ENCODE peak calls at places on chromosomes 7 and 10, in eight cellular contexts. C is HCT116, Q is heart left ventricle, X is esophagus muscularis mucosa, J is spleen, N is IMR-90, K is prostate gland, U is body of pancreas. M is an unnamed sample.

GRCh38 chr10:97683556-97684357 is 3.3 kb downstream of the AVPI1 start:
- DNase-seq in C (no peak), Q (no peak), X (no peak), J (no peak), N (peak; percentile 70), K (no peak), U (peak; percentile 54), M (peak; percentile 50)

GRCh38 chr7:130841416-130841815 is 107.4 kb upstream of the KLF14 start:
- DNase-seq in C (no peak), Q (no peak), X (no peak), J (no peak), N (no peak), K (no peak), U (no peak), M (no peak)

GRCh38 chr7:29797112-29797944 is 9.0 kb upstream of the WIPF3 start:
- DNase-seq in C (no peak), Q (no peak), X (peak; percentile 90), J (no peak), N (no peak), K (no peak), U (no peak), M (no peak)

GRCh38 chr10:118272090-118272775 is 69.9 kb downstream of the FAM204A start:
- DNase-seq in C (no peak), Q (no peak), X (no peak), J (no peak), N (peak; percentile 43), K (no peak), U (no peak), M (no peak)

GRCh38 chr7:26930201-26930600 is 65.8 kb upstream of the SKAP2 start:
- DNase-seq in C (no peak), Q (no peak), X (no peak), J (no peak), N (no peak), K (no peak), U (no peak), M (no peak)

GRCh38 chr10:123257904-123258303 is 103.7 kb downstream of the BUB3 start:
- DNase-seq in C (no peak), Q (no peak), X (no peak), J (no peak), N (no peak), K (no peak), U (no peak), M (no peak)

GRCh38 chr7:116801092-116801710 is 61.2 kb upstream of the CAPZA2 start:
- DNase-seq in C (peak; percentile 68), Q (no peak), X (no peak), J (no peak), N (peak; percentile 87), K (no peak), U (no peak), M (no peak)

GRCh38 chr10:25304606-25305005 is 129.8 kb downstream of the GPR158 start:
- DNase-seq in C (no peak), Q (no peak), X (no peak), J (no peak), N (no peak), K (no peak), U (no peak), M (no peak)

GRCh38 chr10:76422769-76423168 is 991.3 kb downstream of the LRMDA start:
- DNase-seq in C (no peak), Q (no peak), X (no peak), J (no peak), N (peak; percentile 30), K (no peak), U (no peak), M (no peak)

GRCh38 chr7:26995664-26996063 is 100.1 kb downstream of the HOXA1 start:
- DNase-seq in C (no peak), Q (no peak), X (no peak), J (no peak), N (no peak), K (no peak), U (no peak), M (no peak)

GRCh38 chr10:31320598-31321211 is 1.7 kb downstream of the ZEB1 start:
- DNase-seq in C (no peak), Q (peak; percentile 61), X (no peak), J (peak; percentile 85), N (peak; percentile 59), K (no peak), U (no peak), M (peak; percentile 21)

GRCh38 chr7:111953611-111954010 is 252.6 kb downstream of the DOCK4 start:
- DNase-seq in C (no peak), Q (no peak), X (no peak), J (no peak), N (no peak), K (peak; percentile 20), U (no peak), M (no peak)

GRCh38 chr7:74372511-74373111 is 81.1 kb upstream of the GTF2IRD1 start:
- DNase-seq in C (no peak), Q (peak; percentile 39), X (no peak), J (no peak), N (no peak), K (no peak), U (no peak), M (no peak)

GRCh38 chr7:74372060-74372408 is 81.7 kb upstream of the GTF2IRD1 start:
- DNase-seq in C (no peak), Q (no peak), X (no peak), J (no peak), N (no peak), K (no peak), U (no peak), M (no peak)

GRCh38 chr7:74373536-74373935 is 80.2 kb upstream of the GTF2IRD1 start:
- DNase-seq in C (no peak), Q (no peak), X (no peak), J (no peak), N (no peak), K (no peak), U (no peak), M (no peak)

GRCh38 chr7:74376256-74377036 is 77.3 kb upstream of the GTF2IRD1 start:
- DNase-seq in C (no peak), Q (no peak), X (no peak), J (no peak), N (no peak), K (no peak), U (no peak), M (no peak)

DNA sequence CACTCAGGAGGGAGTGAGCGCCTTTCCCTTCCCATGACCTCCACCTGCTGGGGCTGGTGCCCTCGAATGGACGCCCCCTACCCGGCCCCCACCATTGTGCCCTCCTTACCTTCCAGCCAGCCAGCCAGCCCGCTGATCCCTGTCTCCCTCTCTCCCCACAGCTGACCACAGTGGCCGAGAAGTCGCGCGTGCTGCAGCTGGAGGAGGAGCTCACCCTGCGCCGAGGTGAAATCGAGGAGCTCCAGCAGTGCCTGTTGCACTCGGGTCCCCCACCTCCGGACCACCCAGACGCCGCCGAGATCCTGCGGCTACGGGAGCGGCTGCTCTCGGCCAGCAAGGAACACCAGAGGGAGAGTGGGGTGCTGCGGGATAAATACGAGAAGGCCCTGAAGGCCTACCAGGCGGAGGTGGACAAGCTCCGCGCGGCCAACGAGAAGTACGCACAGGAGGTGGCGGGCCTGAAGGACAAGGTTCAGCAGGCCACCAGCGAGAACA is 77.9 kb upstream of the GTF2IRD1 start:
- DNase-seq in C (no peak), Q (no peak), X (no peak), J (no peak), N (no peak), K (no peak), U (no peak), M (no peak)
- TF ChIP-seq POLR2A in C (no peak), Q (no peak), X (no peak), J (no peak), N (no peak), K (no peak), U (no peak), M (no peak)

GRCh38 chr10:46299267-46299530 is 12.4 kb downstream of the ANTXRL start:
- DNase-seq in C (no peak), Q (no peak), X (no peak), J (no peak), N (no peak), K (no peak), U (no peak), M (peak; percentile 40)
- TF ChIP-seq CTCF in C (no peak), Q (no peak), X (no peak), J (no peak), N (no peak), K (no peak), U (no peak), M (no peak)

GRCh38 chr7:157151626-157152339 is 13.1 kb downstream of the UBE3C start:
- DNase-seq in C (no peak), Q (no peak), X (no peak), J (no peak), N (no peak), K (no peak), U (no peak), M (no peak)

GRCh38 chr7:157153260-157153659 is 14.5 kb downstream of the UBE3C start:
- DNase-seq in C (no peak), Q (no peak), X (no peak), J (no peak), N (no peak), K (no peak), U (no peak), M (no peak)

GRCh38 chr7:157150825-157151412 is 12.2 kb downstream of the UBE3C start:
- DNase-seq in C (no peak), Q (no peak), X (no peak), J (no peak), N (peak; percentile 41), K (no peak), U (peak; percentile 45), M (no peak)

GRCh38 chr7:157149317-157149716 is 10.6 kb downstream of the UBE3C start:
- DNase-seq in C (no peak), Q (no peak), X (no peak), J (no peak), N (no peak), K (no peak), U (no peak), M (no peak)

DNA sequence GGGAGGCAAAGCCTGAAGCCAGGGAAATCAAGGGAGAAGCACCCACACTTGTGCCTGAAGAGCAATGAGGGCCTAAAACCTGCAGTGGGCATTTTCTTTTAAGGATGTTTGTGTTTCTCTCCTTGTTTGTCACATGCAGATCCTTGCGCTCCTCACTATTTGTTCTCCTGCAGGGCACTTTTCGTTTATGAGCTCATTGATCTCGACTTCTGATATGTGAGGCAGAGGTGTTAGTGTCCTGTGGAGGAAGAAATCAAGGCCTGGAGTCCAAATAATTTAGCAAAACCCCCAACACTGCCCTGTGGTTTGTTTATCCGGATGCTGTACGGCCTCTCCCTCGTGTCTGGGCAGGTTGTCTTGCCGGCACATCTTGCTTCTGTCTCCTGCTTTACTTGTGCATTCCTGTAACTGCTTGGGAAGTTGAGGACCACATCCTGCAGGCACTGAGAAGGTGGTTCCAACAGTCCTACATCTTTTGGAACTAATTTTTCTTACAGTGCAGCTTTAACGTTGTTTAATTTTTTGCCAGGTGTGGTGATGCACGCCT is 13.7 kb downstream of the UBE3C start:
- DNase-seq in C (no peak), Q (no peak), X (no peak), J (no peak), N (no peak), K (no peak), U (no peak), M (no peak)
- H3K36me3 ChIP-seq in C (peaks cover 3% of the 10 kb centered on the region), Q (no peaks in the 10 kb centered on the region), X (no peaks in the 10 kb centered on the region), J (no peaks in the 10 kb centered on the region), N (peaks cover 3% of the 10 kb centered on the region), K (no peaks in the 10 kb centered on the region), U (no peaks in the 10 kb centered on the region), M (no peaks in the 10 kb centered on the region)

DNA sequence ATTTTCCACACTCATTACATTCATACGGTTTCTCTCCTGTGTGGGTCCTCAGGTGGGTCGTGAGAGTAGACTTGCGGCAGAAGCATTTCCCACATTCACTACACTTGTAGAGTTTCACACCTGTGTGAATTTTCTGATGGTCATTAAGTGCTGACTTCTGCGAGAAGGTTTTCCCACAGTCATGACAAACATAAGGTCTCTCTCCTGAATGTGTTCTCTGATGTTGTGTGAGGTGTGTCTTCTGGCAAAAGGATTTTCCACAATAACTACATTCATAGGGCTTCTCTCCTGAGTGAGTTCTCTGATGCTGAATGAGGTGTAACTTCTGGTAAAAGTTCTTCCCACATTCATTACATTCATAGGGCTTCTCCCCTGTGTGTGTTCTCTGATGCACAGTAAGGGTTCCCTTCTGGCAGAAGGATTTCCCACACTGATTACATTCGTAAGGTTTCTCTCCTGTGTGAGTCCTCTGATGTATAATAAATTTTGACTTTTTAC is 15.1 kb downstream of the ZNF12 start:
- DNase-seq in C (no peak), Q (no peak), X (no peak), J (no peak), N (peak; percentile 30), K (no peak), U (no peak), M (no peak)
- TF ChIP-seq POLR2A in C (no peak), Q (no peak), X (no peak), J (no peak), N (no peak), K (no peak), U (no peak), M (no peak)

M was measured in adrenal gland.